ENCODE peak calls at places on chromosomes 16 and 17, in four cellular contexts. I is stimulated activated CD4-positive, alpha-beta T cell treated with anti-CD3 and anti-CD28 coated beads, Interleukin-1b, Interleukin-23, amount 100 ng/mL, for 24 hours; U is activated T-cell treated with anti-CD3 and anti-CD28 coated beads for 1 hour; O is NCI-H345. P is an unnamed sample.

GRCh38 chr16:4272114-4272954 is 489 bp downstream of the TFAP4 start:
- DNase-seq in I (peak), U (no peak), O (peak), P (peak)

GRCh38 chr17:80101946-80102706 is 745 bp downstream of the GAA start:
- DNase-seq in I (no peak), U (no peak), O (peak), P (no peak)

GRCh38 chr16:7227193-7227825 is 105.3 kb upstream of the RBFOX1 start:
- DNase-seq in I (no peak), U (no peak), O (no peak), P (peak)

GRCh38 chr17:75154195-75155106 is at the start of gene JPT1:
- DNase-seq in I (peak), U (peak), O (peak), P (peak)

GRCh38 chr17:21019976-21020575 is 22.7 kb downstream of the USP22 start:
- DNase-seq in I (no peak), U (peak), O (no peak), P (peak)

GRCh38 chr17:82212331-82213250 is at the start of gene CCDC57:
- DNase-seq in I (peak), U (peak), O (peak), P (peak)

GRCh38 chr17:27807567-27808470 is 7.5 kb upstream of the NOS2 start:
- DNase-seq in I (peak), U (peak), O (peak), P (peak)

GRCh38 chr17:58184308-58184985 is 8.1 kb upstream of the EPX start:
- DNase-seq in I (no peak), U (no peak), O (no peak), P (no peak)

GRCh38 chr16:89958068-89958467 is 9.5 kb downstream of the DEF8 start:
- DNase-seq in I (no peak), U (no peak), O (no peak), P (peak)

GRCh38 chr17:43669971-43670644 is 8.4 kb upstream of the MEOX1 start:
- DNase-seq in I (no peak), U (no peak), O (no peak), P (no peak)

GRCh38 chr17:1649844-1650409 is at the start of gene RILP:
- DNase-seq in I (no peak), U (no peak), O (peak), P (no peak)

GRCh38 chr17:55237826-55238196 is 26.9 kb upstream of the HLF start:
- DNase-seq in I (no peak), U (no peak), O (no peak), P (no peak)

GRCh38 chr16:66609139-66609510 is 4.6 kb downstream of the CMTM3 start:
- DNase-seq in I (no peak), U (no peak), O (no peak), P (no peak)

GRCh38 chr17:81018044-81018802 is 16.7 kb upstream of the BAIAP2 start:
- DNase-seq in I (no peak), U (no peak), O (no peak), P (peak)

GRCh38 chr17:2937331-2938003 is 125.9 kb downstream of the OR1D5 start:
- DNase-seq in I (no peak), U (no peak), O (no peak), P (no peak)

GRCh38 chr17:15231851-15232516 is 33.1 kb downstream of the PMP22 start:
- DNase-seq in I (no peak), U (no peak), O (no peak), P (no peak)

GRCh38 chr17:78532922-78533640 is 44.1 kb downstream of the DNAH17 start:
- DNase-seq in I (peak), U (no peak), O (no peak), P (no peak)

GRCh38 chr17:10247806-10248334 is 49.5 kb upstream of the GAS7 start:
- DNase-seq in I (no peak), U (no peak), O (no peak), P (no peak)

GRCh38 chr16:74446866-74447265 is 25.6 kb upstream of the CLEC18B start:
- DNase-seq in I (no peak), U (no peak), O (no peak), P (no peak)

GRCh38 chr16:88132836-88133506 is 181.7 kb downstream of the BANP start:
- DNase-seq in I (no peak), U (no peak), O (no peak), P (no peak)

GRCh38 chr17:81498953-81499600 is 13.5 kb downstream of the ACTG1 start:
- DNase-seq in I (no peak), U (no peak), O (no peak), P (no peak)

GRCh38 chr17:5706835-5707234 is 122.5 kb upstream of the NLRP1 start:
- DNase-seq in I (peak), U (peak), O (peak), P (peak)

GRCh38 chr16:273547-274421 is 2.0 kb downstream of the RGS11 start:
- DNase-seq in I (no peak), U (no peak), O (no peak), P (no peak)

GRCh38 chr17:48194097-48194550 is 86.6 kb downstream of the SNX11 start:
- DNase-seq in I (no peak), U (no peak), O (peak), P (peak)

P was measured in NCI-H1436.